ENCODE peak calls at places on chromosome 5, in seven cellular contexts. G, S, L, T, R, N and P are unnamed samples. For H3K4me1, the result is how much of the 10 kb centered on the place peaks cover.

GRCh38 chr5:108361239-108361638 is 20.7 kb downstream of the FBXL17 start:
- DNase-seq in L (no peak), S (no peak), G (no peak), R (no peak), N (no peak), T (no peak), P (no peak)

GRCh38 chr5:155434267-155434666 is 420.7 kb downstream of the KIF4B start:
- DNase-seq in G (no peak), R (no peak), N (no peak), L (no peak), T (no peak), S (no peak), P (no peak)

GRCh38 chr5:1652873-1653707 is 129.3 kb upstream of the LPCAT1 start:
- DNase-seq in S (no peak), L (no peak), T (no peak), R (peak), G (peak), N (no peak), P (no peak)

GRCh38 chr5:133933169-133933509 is 35.3 kb downstream of the C5orf15 start:
- DNase-seq in R (peak), G (no peak), N (no peak), L (no peak), T (no peak), S (peak), P (no peak)

GRCh38 chr5:157865844-157866243 is 6.9 kb upstream of the CLINT1 start:
- DNase-seq in N (no peak), R (no peak), T (peak), L (no peak), G (no peak), S (peak), P (no peak)

GRCh38 chr5:6520201-6520600 is 71.5 kb downstream of the UBE2QL1 start:
- DNase-seq in S (no peak), N (no peak), L (no peak), R (no peak), T (no peak), G (no peak), P (no peak)

GRCh38 chr5:113059232-113059805 is 82.7 kb downstream of the DCP2 start:
- DNase-seq in G (no peak), N (no peak), S (peak), L (peak), R (no peak), T (no peak), P (no peak)

GRCh38 chr5:57406591-57406990 is 76.0 kb downstream of the ACTBL2 start:
- DNase-seq in T (no peak), R (no peak), G (no peak), N (no peak), L (no peak), S (no peak), P (no peak)

GRCh38 chr5:115068239-115069086 is 101.2 kb downstream of the TRIM36 start:
- DNase-seq in S (peak), G (peak), T (no peak), N (no peak), R (no peak), L (no peak), P (peak)

GRCh38 chr5:150045512-150045911 is 40.8 kb downstream of the CSF1R start:
- DNase-seq in G (no peak), L (no peak), T (no peak), N (no peak), R (no peak), S (no peak), P (no peak)

GRCh38 chr5:52988335-52989024 is 672 bp upstream of the ITGA2 start:
- DNase-seq in T (peak), R (no peak), N (no peak), L (no peak), S (no peak), G (no peak), P (no peak)
- H3K27ac ChIP-seq in T (peak), R (peak), N (peak), L (peak), S (peak), G (no peak), P (peak)

DNA sequence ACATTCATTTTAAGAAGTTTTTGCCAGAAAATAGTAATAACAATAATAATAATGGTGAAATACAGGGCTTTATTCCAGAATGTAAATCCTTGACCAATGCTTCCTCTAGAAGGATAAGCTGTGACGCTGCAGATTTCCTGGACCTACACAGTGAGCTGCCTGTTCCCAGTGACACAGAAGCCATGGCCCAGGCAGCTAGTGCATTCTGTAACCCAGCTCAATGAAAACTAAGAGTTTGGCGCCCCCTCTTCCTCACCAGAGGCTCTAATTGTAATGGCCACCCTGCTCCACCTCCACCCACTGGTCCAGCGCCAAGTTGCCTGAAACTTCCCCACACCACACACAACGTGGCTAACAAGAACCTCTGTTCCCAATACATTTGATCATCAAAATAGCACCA is 248.2 kb downstream of the CETN3 start:
- DNase-seq in G (peak), N (no peak), R (peak), T (no peak), S (no peak), L (peak), P (peak)
- TF ChIP-seq CTCF in G (peak), N (peak), R (no peak), T (no peak), S (no peak), L (peak), P (no peak)

DNA sequence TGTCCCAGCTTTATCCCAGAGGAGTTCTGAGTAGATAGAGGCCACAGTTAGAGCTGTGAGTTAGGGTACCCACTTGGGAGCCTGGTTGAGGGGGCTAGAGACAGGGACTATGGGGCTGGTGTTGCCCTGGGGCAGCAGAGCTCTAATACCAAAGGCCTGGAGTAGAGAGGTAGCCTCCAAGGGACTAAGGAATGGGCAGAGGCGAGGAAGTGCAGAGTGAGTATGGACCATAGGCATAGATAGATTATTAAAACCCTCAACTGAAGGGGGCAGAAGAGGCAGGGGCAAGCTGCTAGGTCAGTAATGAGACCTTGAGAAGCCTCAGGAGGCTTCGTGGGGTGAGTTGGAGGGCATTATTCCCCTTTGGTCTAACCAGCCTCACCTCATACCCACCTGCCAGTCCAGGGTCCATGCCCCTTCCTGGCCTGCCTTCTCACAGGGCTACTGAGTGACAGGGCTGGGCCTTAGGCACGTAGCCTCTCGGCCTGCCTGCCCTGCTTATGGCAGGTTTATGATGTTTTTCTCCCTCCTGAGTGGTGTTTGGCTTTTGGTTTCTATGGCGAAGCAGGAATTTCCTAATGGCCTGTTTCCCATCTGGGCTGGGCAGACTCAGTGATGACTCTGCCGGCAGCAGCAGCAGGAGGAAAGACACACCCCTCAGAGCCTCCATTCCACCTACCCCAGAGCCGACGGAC is 8.0 kb downstream of the PDLIM4 start:
- DNase-seq in N (no peak), G (peak), T (peak), L (no peak), S (peak), R (no peak), P (peak)
- H3K4me1 ChIP-seq in N (half or more), G (under half), T (half or more), L (under half), S (half or more), R (under half), P (under half)

GRCh38 chr5:52996966-52997365 is 7.8 kb downstream of the ITGA2 start:
- DNase-seq in S (no peak), N (no peak), L (no peak), R (no peak), G (no peak), T (no peak), P (no peak)
- H3K27ac ChIP-seq in S (no peak), N (peak), L (no peak), R (no peak), G (no peak), T (no peak), P (no peak)

DNA sequence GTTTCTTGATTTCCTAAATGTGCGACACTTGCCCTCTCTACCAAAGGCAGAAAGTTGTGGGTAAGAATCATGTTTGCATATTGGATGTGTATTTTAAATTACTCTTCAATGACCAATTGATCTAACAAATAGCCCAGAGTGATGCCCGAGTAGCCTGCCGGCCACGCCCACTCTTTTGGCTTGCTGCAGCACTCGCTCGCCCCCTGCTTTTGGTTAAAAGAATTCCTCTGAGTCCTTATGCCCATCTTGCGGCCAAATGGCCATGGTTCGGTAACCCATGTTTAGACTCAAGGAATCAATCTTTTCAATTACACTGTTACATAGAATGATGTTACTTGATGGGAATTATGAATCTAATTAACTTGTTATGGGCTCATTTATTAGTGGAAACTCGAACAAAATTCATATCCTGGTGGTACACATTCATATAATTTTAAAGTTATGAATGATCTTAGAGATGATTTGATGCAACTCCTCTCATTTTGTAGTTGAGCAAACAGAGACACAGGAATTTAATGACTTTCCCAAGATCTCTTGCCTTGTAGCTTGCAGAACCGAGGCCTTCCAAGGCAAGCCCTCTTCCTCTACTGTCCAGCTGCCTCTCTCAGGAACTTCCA is 36.5 kb downstream of the PPIC start:
- DNase-seq in N (no peak), R (no peak), T (peak), L (no peak), G (no peak), S (no peak), P (peak)
- TF ChIP-seq CTCF in N (peak), R (no peak), T (peak), L (no peak), G (peak), S (peak), P (peak)

GRCh38 chr5:172110260-172110815 is 77.7 kb downstream of the STK10 start:
- DNase-seq in R (no peak), G (no peak), N (no peak), S (no peak), L (peak), T (no peak), P (no peak)

GRCh38 chr5:172106511-172107356 is 81.3 kb downstream of the STK10 start:
- DNase-seq in R (peak), S (no peak), N (no peak), G (peak), T (peak), L (peak), P (peak)

GRCh38 chr5:172107606-172108005 is 80.4 kb downstream of the STK10 start:
- DNase-seq in N (no peak), L (no peak), T (peak), S (peak), G (no peak), R (no peak), P (no peak)

GRCh38 chr5:172110921-172111873 is 76.8 kb downstream of the STK10 start:
- DNase-seq in L (peak), N (peak), T (no peak), G (no peak), R (peak), S (peak), P (no peak)

DNA sequence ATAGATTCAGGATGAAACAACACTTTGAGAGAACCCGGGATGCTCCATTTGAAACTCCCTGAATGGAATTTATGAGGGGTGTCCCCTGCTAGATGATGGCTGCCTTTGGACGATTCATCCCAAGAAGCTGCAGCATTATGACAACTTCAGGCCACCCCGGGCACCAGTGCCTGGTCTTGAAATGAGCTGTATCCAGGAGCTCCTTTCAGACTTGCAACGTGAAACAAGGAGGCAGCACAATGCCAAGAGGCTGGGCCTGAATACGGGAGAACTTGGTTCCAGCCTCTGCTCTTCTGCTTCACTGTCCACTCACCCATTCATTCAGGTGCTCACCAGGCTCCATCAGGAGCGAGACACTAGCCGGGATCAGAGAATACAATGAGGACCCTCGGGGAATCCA is 78.3 kb downstream of the STK10 start:
- DNase-seq in L (no peak), S (no peak), G (no peak), R (no peak), N (no peak), T (no peak), P (no peak)
- H3K4me1 ChIP-seq in L (under half), S (under half), G (under half), R (half or more), N (under half), T (under half), P (under half)

GRCh38 chr5:38396766-38397165 is 138.4 kb downstream of the EGFLAM start:
- DNase-seq in G (no peak), N (no peak), R (no peak), S (no peak), L (no peak), T (no peak), P (no peak)

GRCh38 chr5:38393636-38394035 is 135.3 kb downstream of the EGFLAM start:
- DNase-seq in N (no peak), L (no peak), T (no peak), R (no peak), G (no peak), S (no peak), P (no peak)
- H3K27ac ChIP-seq in N (no peak), L (no peak), T (no peak), R (no peak), G (no peak), S (no peak), P (no peak)